ENCODE peak calls at places on chromosomes 3 and 15, in seven cellular contexts. One of them, this sample, is unnamed.

GRCh38 chr15:70409388-70409787 is 311.7 kb upstream of the TLE3 start:
- DNase-seq in CD8-positive, alpha-beta T cell: no peak
- DNase-seq in activated T-helper 9 cell treated with anti-CD3 and anti-CD28 coated beads, Interleukin-2, amount 50 U/mL, for 16 hours: no peak
- DNase-seq in NCI-H460: no peak
- DNase-seq in anterior cingulate cortex: no peak
- DNase-seq in body of pancreas: no peak
- DNase-seq in nucleus accumbens: no peak
- DNase-seq in this sample: no peak

GRCh38 chr3:44970916-44971490 is 5.0 kb downstream of the ZDHHC3 start:
- DNase-seq in CD8-positive, alpha-beta T cell: no peak
- DNase-seq in activated T-helper 9 cell treated with anti-CD3 and anti-CD28 coated beads, Interleukin-2, amount 50 U/mL, for 16 hours: no peak
- DNase-seq in NCI-H460: no peak
- DNase-seq in anterior cingulate cortex: no peak
- DNase-seq in body of pancreas: no peak
- DNase-seq in nucleus accumbens: no peak
- DNase-seq in this sample: no peak

GRCh38 chr3:100902572-100902971 is 90.6 kb downstream of the ABI3BP start:
- DNase-seq in CD8-positive, alpha-beta T cell: no peak
- DNase-seq in activated T-helper 9 cell treated with anti-CD3 and anti-CD28 coated beads, Interleukin-2, amount 50 U/mL, for 16 hours: no peak
- DNase-seq in NCI-H460: no peak
- DNase-seq in anterior cingulate cortex: no peak
- DNase-seq in body of pancreas: no peak
- DNase-seq in nucleus accumbens: no peak
- DNase-seq in this sample: no peak

GRCh38 chr3:113499081-113499480 is 15.9 kb downstream of the SPICE1 start:
- DNase-seq in CD8-positive, alpha-beta T cell: no peak
- DNase-seq in activated T-helper 9 cell treated with anti-CD3 and anti-CD28 coated beads, Interleukin-2, amount 50 U/mL, for 16 hours: no peak
- DNase-seq in NCI-H460: no peak
- DNase-seq in anterior cingulate cortex: no peak
- DNase-seq in body of pancreas: no peak
- DNase-seq in nucleus accumbens: no peak
- DNase-seq in this sample: no peak

GRCh38 chr3:136659253-136659652 is 92.9 kb downstream of the STAG1 start:
- DNase-seq in CD8-positive, alpha-beta T cell: no peak
- DNase-seq in activated T-helper 9 cell treated with anti-CD3 and anti-CD28 coated beads, Interleukin-2, amount 50 U/mL, for 16 hours: no peak
- DNase-seq in NCI-H460: no peak
- DNase-seq in anterior cingulate cortex: no peak
- DNase-seq in body of pancreas: peak
- DNase-seq in nucleus accumbens: peak
- DNase-seq in this sample: peak

GRCh38 chr3:189103208-189103607 is 68.6 kb upstream of the TPRG1 start:
- DNase-seq in CD8-positive, alpha-beta T cell: no peak
- DNase-seq in activated T-helper 9 cell treated with anti-CD3 and anti-CD28 coated beads, Interleukin-2, amount 50 U/mL, for 16 hours: no peak
- DNase-seq in NCI-H460: no peak
- DNase-seq in anterior cingulate cortex: no peak
- DNase-seq in body of pancreas: no peak
- DNase-seq in nucleus accumbens: no peak
- DNase-seq in this sample: no peak

GRCh38 chr3:58009026-58009748 is 965 bp downstream of the FLNB start:
- DNase-seq in CD8-positive, alpha-beta T cell: peak
- DNase-seq in activated T-helper 9 cell treated with anti-CD3 and anti-CD28 coated beads, Interleukin-2, amount 50 U/mL, for 16 hours: peak
- DNase-seq in NCI-H460: no peak
- DNase-seq in anterior cingulate cortex: no peak
- DNase-seq in body of pancreas: peak
- DNase-seq in nucleus accumbens: no peak
- DNase-seq in this sample: no peak

GRCh38 chr3:98433764-98434163 is 29.2 kb upstream of the OR5K1 start:
- DNase-seq in CD8-positive, alpha-beta T cell: no peak
- DNase-seq in activated T-helper 9 cell treated with anti-CD3 and anti-CD28 coated beads, Interleukin-2, amount 50 U/mL, for 16 hours: no peak
- DNase-seq in NCI-H460: no peak
- DNase-seq in anterior cingulate cortex: no peak
- DNase-seq in body of pancreas: no peak
- DNase-seq in nucleus accumbens: no peak
- DNase-seq in this sample: no peak

GRCh38 chr15:45710657-45711056 is 75.8 kb downstream of the SQOR start:
- DNase-seq in CD8-positive, alpha-beta T cell: no peak
- DNase-seq in activated T-helper 9 cell treated with anti-CD3 and anti-CD28 coated beads, Interleukin-2, amount 50 U/mL, for 16 hours: no peak
- DNase-seq in NCI-H460: no peak
- DNase-seq in anterior cingulate cortex: no peak
- DNase-seq in body of pancreas: no peak
- DNase-seq in nucleus accumbens: no peak
- DNase-seq in this sample: no peak

GRCh38 chr15:100338971-100339444 is 2.8 kb downstream of the ADAMTS17 start:
- DNase-seq in CD8-positive, alpha-beta T cell: peak
- DNase-seq in activated T-helper 9 cell treated with anti-CD3 and anti-CD28 coated beads, Interleukin-2, amount 50 U/mL, for 16 hours: peak
- DNase-seq in NCI-H460: peak
- DNase-seq in anterior cingulate cortex: peak
- DNase-seq in body of pancreas: peak
- DNase-seq in nucleus accumbens: peak
- DNase-seq in this sample: peak

GRCh38 chr15:93859176-93859575 is 372.2 kb upstream of the MCTP2 start:
- DNase-seq in CD8-positive, alpha-beta T cell: no peak
- DNase-seq in activated T-helper 9 cell treated with anti-CD3 and anti-CD28 coated beads, Interleukin-2, amount 50 U/mL, for 16 hours: no peak
- DNase-seq in NCI-H460: no peak
- DNase-seq in anterior cingulate cortex: no peak
- DNase-seq in body of pancreas: no peak
- DNase-seq in nucleus accumbens: no peak
- DNase-seq in this sample: no peak

GRCh38 chr3:184345678-184346144 is 8.3 kb downstream of the FAM131A start:
- DNase-seq in CD8-positive, alpha-beta T cell: no peak
- DNase-seq in activated T-helper 9 cell treated with anti-CD3 and anti-CD28 coated beads, Interleukin-2, amount 50 U/mL, for 16 hours: no peak
- DNase-seq in NCI-H460: peak
- DNase-seq in anterior cingulate cortex: peak
- DNase-seq in body of pancreas: peak
- DNase-seq in nucleus accumbens: peak
- DNase-seq in this sample: peak

GRCh38 chr3:28924744-28925360 is 356.0 kb upstream of the RBMS3 start:
- DNase-seq in CD8-positive, alpha-beta T cell: no peak
- DNase-seq in activated T-helper 9 cell treated with anti-CD3 and anti-CD28 coated beads, Interleukin-2, amount 50 U/mL, for 16 hours: no peak
- DNase-seq in NCI-H460: peak
- DNase-seq in anterior cingulate cortex: no peak
- DNase-seq in body of pancreas: no peak
- DNase-seq in nucleus accumbens: no peak
- DNase-seq in this sample: no peak

GRCh38 chr3:46943237-46944187 is 33.0 kb downstream of the CCDC12 start:
- DNase-seq in CD8-positive, alpha-beta T cell: no peak
- DNase-seq in activated T-helper 9 cell treated with anti-CD3 and anti-CD28 coated beads, Interleukin-2, amount 50 U/mL, for 16 hours: no peak
- DNase-seq in NCI-H460: no peak
- DNase-seq in anterior cingulate cortex: no peak
- DNase-seq in body of pancreas: peak
- DNase-seq in nucleus accumbens: no peak
- DNase-seq in this sample: no peak

GRCh38 chr3:129971368-129972052 is 3.0 kb upstream of the TRH start:
- DNase-seq in CD8-positive, alpha-beta T cell: no peak
- DNase-seq in activated T-helper 9 cell treated with anti-CD3 and anti-CD28 coated beads, Interleukin-2, amount 50 U/mL, for 16 hours: no peak
- DNase-seq in NCI-H460: no peak
- DNase-seq in anterior cingulate cortex: no peak
- DNase-seq in body of pancreas: no peak
- DNase-seq in nucleus accumbens: no peak
- DNase-seq in this sample: no peak

GRCh38 chr15:91524534-91524933 is 329.0 kb upstream of the SLCO3A1 start:
- DNase-seq in CD8-positive, alpha-beta T cell: no peak
- DNase-seq in activated T-helper 9 cell treated with anti-CD3 and anti-CD28 coated beads, Interleukin-2, amount 50 U/mL, for 16 hours: no peak
- DNase-seq in NCI-H460: no peak
- DNase-seq in anterior cingulate cortex: no peak
- DNase-seq in body of pancreas: no peak
- DNase-seq in nucleus accumbens: no peak
- DNase-seq in this sample: no peak

GRCh38 chr3:126938520-126939346 is 44.2 kb upstream of the PLXNA1 start:
- DNase-seq in CD8-positive, alpha-beta T cell: no peak
- DNase-seq in activated T-helper 9 cell treated with anti-CD3 and anti-CD28 coated beads, Interleukin-2, amount 50 U/mL, for 16 hours: no peak
- DNase-seq in NCI-H460: no peak
- DNase-seq in anterior cingulate cortex: no peak
- DNase-seq in body of pancreas: no peak
- DNase-seq in nucleus accumbens: no peak
- DNase-seq in this sample: no peak

GRCh38 chr15:57150066-57150865 is 226.0 kb upstream of the CGNL1 start:
- DNase-seq in CD8-positive, alpha-beta T cell: no peak
- DNase-seq in activated T-helper 9 cell treated with anti-CD3 and anti-CD28 coated beads, Interleukin-2, amount 50 U/mL, for 16 hours: no peak
- DNase-seq in NCI-H460: no peak
- DNase-seq in anterior cingulate cortex: no peak
- DNase-seq in body of pancreas: no peak
- DNase-seq in nucleus accumbens: no peak
- DNase-seq in this sample: no peak

GRCh38 chr3:50150863-50151686 is 4.0 kb upstream of the SEMA3F start:
- DNase-seq in CD8-positive, alpha-beta T cell: no peak
- DNase-seq in activated T-helper 9 cell treated with anti-CD3 and anti-CD28 coated beads, Interleukin-2, amount 50 U/mL, for 16 hours: no peak
- DNase-seq in NCI-H460: no peak
- DNase-seq in anterior cingulate cortex: no peak
- DNase-seq in body of pancreas: no peak
- DNase-seq in nucleus accumbens: no peak
- DNase-seq in this sample: no peak

GRCh38 chr3:186931487-186932280 is 1.4 kb downstream of the ST6GAL1 start:
- DNase-seq in CD8-positive, alpha-beta T cell: peak
- DNase-seq in activated T-helper 9 cell treated with anti-CD3 and anti-CD28 coated beads, Interleukin-2, amount 50 U/mL, for 16 hours: peak
- DNase-seq in NCI-H460: no peak
- DNase-seq in anterior cingulate cortex: no peak
- DNase-seq in body of pancreas: peak
- DNase-seq in nucleus accumbens: no peak
- DNase-seq in this sample: no peak

GRCh38 chr3:157405457-157405856 is 31.2 kb upstream of the PTX3 start:
- DNase-seq in CD8-positive, alpha-beta T cell: no peak
- DNase-seq in activated T-helper 9 cell treated with anti-CD3 and anti-CD28 coated beads, Interleukin-2, amount 50 U/mL, for 16 hours: no peak
- DNase-seq in NCI-H460: no peak
- DNase-seq in anterior cingulate cortex: no peak
- DNase-seq in body of pancreas: no peak
- DNase-seq in nucleus accumbens: no peak
- DNase-seq in this sample: no peak

GRCh38 chr3:181541414-181541813 is 170.3 kb upstream of the SOX2 start:
- DNase-seq in CD8-positive, alpha-beta T cell: no peak
- DNase-seq in activated T-helper 9 cell treated with anti-CD3 and anti-CD28 coated beads, Interleukin-2, amount 50 U/mL, for 16 hours: no peak
- DNase-seq in NCI-H460: no peak
- DNase-seq in anterior cingulate cortex: no peak
- DNase-seq in body of pancreas: no peak
- DNase-seq in nucleus accumbens: no peak
- DNase-seq in this sample: no peak

GRCh38 chr3:180529778-180530177 is 72.2 kb upstream of the TTC14 start:
- DNase-seq in CD8-positive, alpha-beta T cell: no peak
- DNase-seq in activated T-helper 9 cell treated with anti-CD3 and anti-CD28 coated beads, Interleukin-2, amount 50 U/mL, for 16 hours: no peak
- DNase-seq in NCI-H460: no peak
- DNase-seq in anterior cingulate cortex: no peak
- DNase-seq in body of pancreas: peak
- DNase-seq in nucleus accumbens: no peak
- DNase-seq in this sample: no peak

GRCh38 chr15:74776851-74777768 is 4.8 kb upstream of the CSK start:
- DNase-seq in CD8-positive, alpha-beta T cell: peak
- DNase-seq in activated T-helper 9 cell treated with anti-CD3 and anti-CD28 coated beads, Interleukin-2, amount 50 U/mL, for 16 hours: peak
- DNase-seq in NCI-H460: peak
- DNase-seq in anterior cingulate cortex: no peak
- DNase-seq in body of pancreas: no peak
- DNase-seq in nucleus accumbens: no peak
- DNase-seq in this sample: no peak

GRCh38 chr15:78619022-78619950 is 1.5 kb downstream of the CHRNA3 start:
- DNase-seq in CD8-positive, alpha-beta T cell: no peak
- DNase-seq in activated T-helper 9 cell treated with anti-CD3 and anti-CD28 coated beads, Interleukin-2, amount 50 U/mL, for 16 hours: no peak
- DNase-seq in NCI-H460: no peak
- DNase-seq in anterior cingulate cortex: no peak
- DNase-seq in body of pancreas: no peak
- DNase-seq in nucleus accumbens: no peak
- DNase-seq in this sample: no peak

GRCh38 chr3:38689774-38690173 is 40.3 kb upstream of the SCN5A start:
- DNase-seq in CD8-positive, alpha-beta T cell: no peak
- DNase-seq in activated T-helper 9 cell treated with anti-CD3 and anti-CD28 coated beads, Interleukin-2, amount 50 U/mL, for 16 hours: no peak
- DNase-seq in NCI-H460: no peak
- DNase-seq in anterior cingulate cortex: no peak
- DNase-seq in body of pancreas: no peak
- DNase-seq in nucleus accumbens: no peak
- DNase-seq in this sample: no peak

GRCh38 chr3:33385423-33385822 is 54.8 kb downstream of the UBP1 start:
- DNase-seq in CD8-positive, alpha-beta T cell: no peak
- DNase-seq in activated T-helper 9 cell treated with anti-CD3 and anti-CD28 coated beads, Interleukin-2, amount 50 U/mL, for 16 hours: no peak
- DNase-seq in NCI-H460: no peak
- DNase-seq in anterior cingulate cortex: no peak
- DNase-seq in body of pancreas: no peak
- DNase-seq in nucleus accumbens: no peak
- DNase-seq in this sample: no peak

GRCh38 chr15:81312790-81313543 is 11.0 kb downstream of the STARD5 start:
- DNase-seq in CD8-positive, alpha-beta T cell: no peak
- DNase-seq in activated T-helper 9 cell treated with anti-CD3 and anti-CD28 coated beads, Interleukin-2, amount 50 U/mL, for 16 hours: no peak
- DNase-seq in NCI-H460: peak
- DNase-seq in anterior cingulate cortex: no peak
- DNase-seq in body of pancreas: peak
- DNase-seq in nucleus accumbens: no peak
- DNase-seq in this sample: peak

GRCh38 chr3:187223799-187224198 is 26.5 kb downstream of the RTP1 start:
- DNase-seq in CD8-positive, alpha-beta T cell: no peak
- DNase-seq in activated T-helper 9 cell treated with anti-CD3 and anti-CD28 coated beads, Interleukin-2, amount 50 U/mL, for 16 hours: no peak
- DNase-seq in NCI-H460: no peak
- DNase-seq in anterior cingulate cortex: no peak
- DNase-seq in body of pancreas: no peak
- DNase-seq in nucleus accumbens: no peak
- DNase-seq in this sample: no peak